ENCODE peak calls at places on chromosomes 7 and 10, in six cellular contexts. C is HEK293T, H is KBM-7, D is mammary epithelial cell, N is COLO829, I is heart right ventricle. J is an unnamed sample.

GRCh38 chr10:101545898-101546297 is 42.2 kb downstream of the POLL start:
- DNase-seq in I (no peak), H (no peak), C (no peak), D (no peak), N (no peak), J (no peak)

GRCh38 chr7:126605056-126605455 is 647.7 kb downstream of the GRM8 start:
- DNase-seq in H (no peak), C (no peak), N (no peak), I (no peak), D (no peak), J (no peak)

GRCh38 chr10:35545878-35546631 is 59.1 kb upstream of the GJD4 start:
- DNase-seq in C (no peak), N (no peak), D (peak; percentile 48), I (no peak), H (no peak), J (no peak)

GRCh38 chr7:34108150-34108549 is 202.8 kb downstream of the BMPER start:
- DNase-seq in C (no peak), D (no peak), I (no peak), H (no peak), N (no peak), J (no peak)

GRCh38 chr7:100801833-100802568 is 25.3 kb downstream of the EPHB4 start:
- DNase-seq in N (peak; percentile 98), D (peak; percentile 95), C (no peak), H (no peak), I (no peak), J (no peak)

GRCh38 chr7:137343483-137343841 is at the start of gene PTN:
- DNase-seq in D (peak; percentile 70), I (peak; percentile 27), N (no peak), C (peak; percentile 22), H (no peak), J (no peak)

GRCh38 chr10:130751851-130752250 is 559.7 kb downstream of the TCERG1L start:
- DNase-seq in H (no peak), C (no peak), D (no peak), I (no peak), N (no peak), J (no peak)

GRCh38 chr10:26380815-26381214 is 57.3 kb upstream of the APBB1IP start:
- DNase-seq in C (no peak), D (no peak), N (no peak), I (no peak), H (peak; percentile 62), J (no peak)

GRCh38 chr7:114392686-114393085 is 21.9 kb upstream of the FOXP2 start:
- DNase-seq in C (no peak), D (peak; percentile 27), H (no peak), N (no peak), I (no peak), J (no peak)

GRCh38 chr7:54705436-54705835 is 53.6 kb downstream of the SEC61G start:
- DNase-seq in N (peak; percentile 22), C (no peak), D (peak; percentile 72), I (no peak), H (no peak), J (no peak)

GRCh38 chr10:12214763-12215218 is 18.8 kb downstream of the CDC123 start:
- DNase-seq in D (peak; percentile 13), C (peak; percentile 20), H (peak; percentile 65), N (peak; percentile 25), I (no peak), J (no peak)

GRCh38 chr7:121587454-121587853 is 191.3 kb upstream of the FAM3C start:
- DNase-seq in D (no peak), I (no peak), H (no peak), C (no peak), N (no peak), J (no peak)

GRCh38 chr7:81299272-81299671 is 380.4 kb upstream of the SEMA3C start:
- DNase-seq in C (peak; percentile 47), N (peak; percentile 91), D (peak; percentile 97), I (no peak), H (no peak), J (no peak)

GRCh38 chr10:20486791-20487190 is 410.3 kb downstream of the NEBL start:
- DNase-seq in N (no peak), H (no peak), I (no peak), C (no peak), D (no peak), J (no peak)

GRCh38 chr7:99374121-99375064 is at the start of gene ARPC1B:
- DNase-seq in C (peak; percentile 89), N (peak; percentile 89), I (peak; percentile 84), H (peak; percentile 61), D (peak; percentile 71), J (peak; percentile 78)